ENCODE peak calls at places on chromosomes 11 and 22, in eight cellular contexts. U is adrenal gland, L is HFF-Myc, X is GM13977, F is upper lobe of right lung, B is bronchial epithelial cell, I is omental fat pad, P is stomach. D is an unnamed sample.

GRCh38 chr11:44675906-44676305 is 50.9 kb upstream of the TSPAN18 start:
- DNase-seq in F (no peak), U (no peak), L (no peak), I (no peak), X (no peak), B (no peak), P (no peak), D (no peak)

GRCh38 chr11:66339686-66340483 is 3.7 kb upstream of the RIN1 start:
- DNase-seq in I (no peak), X (no peak), F (peak; percentile 48), B (no peak), P (no peak), L (no peak), U (no peak), D (no peak)

GRCh38 chr11:76667856-76668255 is 2.7 kb downstream of the LRRC32 start:
- DNase-seq in X (no peak), F (peak; percentile 38), L (no peak), I (no peak), B (no peak), P (no peak), U (no peak), D (no peak)

GRCh38 chr11:87258171-87258833 is 220.6 kb downstream of the TMEM135 start:
- DNase-seq in L (no peak), U (no peak), I (no peak), B (no peak), F (no peak), X (no peak), P (no peak), D (no peak)

GRCh38 chr22:30196141-30196866 is 50.3 kb downstream of the LIF start:
- DNase-seq in L (peak; percentile 98), U (peak; percentile 63), I (peak; percentile 43), X (peak; percentile 62), B (peak; percentile 100), F (peak; percentile 86), P (peak; percentile 66), D (peak; percentile 25)

GRCh38 chr11:64449381-64450167 is 90.6 kb downstream of the RPS6KA4 start:
- DNase-seq in F (peak; percentile 75), I (no peak), B (peak; percentile 57), U (peak; percentile 73), X (peak; percentile 88), P (peak; percentile 70), L (peak; percentile 22), D (peak; percentile 72)

GRCh38 chr11:76692956-76693355 is 22.4 kb upstream of the LRRC32 start:
- DNase-seq in L (no peak), U (no peak), I (no peak), X (no peak), F (no peak), P (no peak), B (no peak), D (no peak)

GRCh38 chr11:17652556-17652955 is 66.8 kb upstream of the MYOD1 start:
- DNase-seq in F (no peak), L (no peak), I (no peak), U (no peak), X (no peak), P (no peak), B (no peak), D (no peak)

GRCh38 chr11:70737816-70738630 is 339.7 kb downstream of the CTTN start:
- DNase-seq in P (no peak), B (no peak), L (no peak), U (no peak), X (no peak), I (no peak), F (peak; percentile 58), D (no peak)

GRCh38 chr11:2769409-2769778 is 69.6 kb upstream of the KCNQ1OT1 start:
- DNase-seq in B (no peak), I (no peak), X (no peak), P (peak; percentile 15), U (peak; percentile 20), F (no peak), L (no peak), D (no peak)

GRCh38 chr11:111170761-111171379 is 74.7 kb upstream of the POU2AF2 start:
- DNase-seq in F (no peak), P (no peak), B (no peak), X (no peak), I (no peak), L (no peak), U (no peak), D (no peak)

GRCh38 chr11:111166655-111167054 is 78.9 kb upstream of the POU2AF2 start:
- DNase-seq in B (no peak), U (no peak), L (no peak), X (no peak), I (no peak), F (no peak), P (no peak), D (no peak)

GRCh38 chr11:111162306-111162705 is 83.2 kb upstream of the POU2AF2 start:
- DNase-seq in U (no peak), I (no peak), P (no peak), B (peak; percentile 45), X (no peak), L (no peak), F (no peak), D (no peak)

GRCh38 chr11:111173221-111173620 is 72.3 kb upstream of the POU2AF2 start:
- DNase-seq in P (no peak), B (no peak), F (no peak), I (no peak), U (no peak), X (no peak), L (no peak), D (no peak)

GRCh38 chr11:111167666-111168065 is 77.9 kb upstream of the POU2AF2 start:
- DNase-seq in F (no peak), I (no peak), X (no peak), L (no peak), B (peak; percentile 74), P (no peak), U (no peak), D (no peak)
- TF ChIP-seq CTCF in F (no peak), I (no peak), X (no peak), L (no peak), B (no peak), P (no peak), U (no peak), D (no peak)

DNA sequence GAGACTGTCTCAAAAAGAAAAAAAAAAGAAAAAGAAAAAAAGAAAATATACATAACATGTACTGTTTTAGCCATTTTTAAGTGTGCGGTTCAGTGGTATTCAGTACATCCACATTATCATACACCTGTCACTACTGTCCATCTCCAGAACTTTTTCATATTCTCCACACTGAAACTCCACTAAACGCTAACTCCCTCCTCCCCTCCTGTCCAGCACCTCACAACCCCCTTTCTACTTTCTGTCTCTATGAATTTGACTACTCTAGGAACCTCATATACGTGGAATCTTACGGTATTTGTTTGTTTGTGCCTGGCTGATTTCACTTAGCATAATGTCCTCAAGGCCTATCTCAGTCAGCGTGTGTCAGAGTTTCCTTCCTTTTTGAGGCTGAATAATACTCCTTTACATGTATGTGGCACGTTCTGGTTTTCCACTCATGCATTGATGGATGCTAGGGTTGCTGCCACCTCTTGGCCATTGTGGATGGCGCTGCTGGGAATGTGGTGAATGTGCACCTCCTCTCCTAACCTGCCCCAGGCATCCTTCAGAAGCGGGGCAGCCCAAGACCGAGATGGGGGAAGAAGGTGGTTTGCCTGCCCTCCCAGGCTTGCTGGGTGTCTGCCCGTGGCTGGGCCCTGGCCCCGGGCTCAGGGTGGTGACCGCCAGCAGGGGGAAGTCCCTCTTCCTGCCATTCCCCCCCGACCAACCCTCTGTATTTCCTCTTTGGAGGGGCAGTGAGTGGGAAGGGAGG is 60.5 kb downstream of the BCR start:
- DNase-seq in P (peak; percentile 31), B (peak; percentile 75), F (no peak), X (no peak), U (no peak), I (no peak), L (no peak), D (no peak)
- TF ChIP-seq CTCF in P (no peak), B (peak; percentile 60), F (peak; percentile 41), X (peak; percentile 30), U (no peak), I (no peak), L (peak; percentile 36), D (peak; percentile 40)

DNA sequence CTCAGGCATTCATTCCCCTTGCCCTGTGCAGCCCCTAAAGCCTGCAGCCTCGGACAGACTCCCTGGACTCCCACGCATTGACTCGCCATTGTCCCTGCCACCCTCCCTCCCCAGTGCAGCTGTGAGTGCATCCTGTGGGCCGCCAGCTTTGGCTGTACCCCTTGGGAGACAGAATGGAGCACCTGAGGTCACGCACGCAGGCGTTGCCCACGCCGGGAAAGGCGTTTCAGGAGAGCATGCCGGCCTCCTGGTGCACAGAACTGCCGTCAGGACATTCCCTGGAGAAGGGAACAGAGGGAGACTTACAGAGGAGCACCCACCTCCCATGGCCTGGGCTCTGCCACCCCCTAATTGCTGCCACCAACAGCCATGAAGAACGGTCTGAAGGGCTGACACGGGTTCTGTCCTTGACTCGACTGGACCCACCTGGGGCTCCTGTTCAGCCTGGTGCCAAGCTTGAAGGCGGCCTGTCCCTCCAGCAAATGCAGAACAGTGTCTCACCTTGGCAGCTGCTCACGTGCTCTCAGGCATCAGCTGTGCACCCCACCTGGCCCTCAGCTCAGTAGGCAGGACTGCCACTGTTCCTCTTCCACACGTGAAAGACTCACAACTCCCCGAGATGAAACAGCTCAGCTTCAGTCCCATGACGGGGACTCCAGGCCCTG is 503.8 kb downstream of the BRD1 start:
- DNase-seq in B (no peak), U (no peak), L (no peak), F (peak; percentile 52), I (no peak), P (peak; percentile 14), X (peak; percentile 7), D (peak; percentile 9)
- TF ChIP-seq CTCF in B (no peak), U (no peak), L (no peak), F (no peak), I (no peak), P (no peak), X (no peak), D (no peak)

GRCh38 chr11:35332524-35332923 is 86.8 kb downstream of the SLC1A2 start:
- DNase-seq in F (no peak), X (no peak), U (no peak), B (no peak), L (no peak), P (no peak), I (no peak), D (no peak)
- TF ChIP-seq CTCF in F (no peak), X (no peak), U (no peak), B (no peak), L (no peak), P (no peak), I (no peak), D (no peak)

DNA sequence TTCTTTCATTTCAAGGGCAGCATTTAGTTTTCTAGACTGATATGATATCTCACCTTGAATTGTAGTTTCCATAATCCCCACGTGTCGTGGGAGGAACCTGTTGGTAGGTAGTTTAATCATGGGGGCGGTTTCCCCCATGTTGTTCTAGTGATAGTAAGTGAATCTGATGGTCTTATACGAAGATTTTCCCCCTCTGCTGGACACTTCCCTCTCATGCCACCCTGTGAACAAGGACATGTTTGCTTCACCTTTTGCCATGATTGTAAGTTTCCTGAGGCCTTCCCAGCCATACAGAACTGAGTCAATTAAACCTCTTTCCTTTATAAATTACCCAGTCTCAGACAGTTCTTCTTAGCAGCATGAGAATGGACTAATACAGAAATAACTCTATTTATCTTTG is 851.1 kb upstream of the FAT3 start:
- DNase-seq in I (no peak), F (no peak), B (no peak), L (no peak), U (no peak), P (no peak), X (no peak), D (no peak)
- TF ChIP-seq CTCF in I (no peak), F (no peak), B (no peak), L (no peak), U (no peak), P (no peak), X (no peak), D (peak; percentile 21)